ENCODE peak calls at places on chromosomes 11 and 22, in five cellular contexts. One of them, this sample, is unnamed.
A peak's percentile ranks its signal among the peaks of the same experiment; 100 is the strongest.

GRCh38 chr22:46830001-46830715 is 67.7 kb downstream of the TBC1D22A start:
- DNase-seq in IMR-90: peak; percentile 52
- DNase-seq in heart left ventricle: peak; percentile 54
- DNase-seq in testis: peak; percentile 38
- DNase-seq in adrenal gland: peak; percentile 74
- DNase-seq in this sample: peak; percentile 62

GRCh38 chr11:128326791-128327190 is 260.6 kb downstream of the ETS1 start:
- DNase-seq in testis: no peak
- DNase-seq in IMR-90: no peak
- DNase-seq in heart left ventricle: no peak
- DNase-seq in adrenal gland: no peak
- DNase-seq in this sample: no peak

GRCh38 chr11:44065161-44065571 is 904 bp upstream of the ACCS start:
- DNase-seq in adrenal gland: no peak
- DNase-seq in heart left ventricle: no peak
- DNase-seq in IMR-90: no peak
- DNase-seq in testis: no peak
- DNase-seq in this sample: no peak

GRCh38 chr11:102012946-102013345 is 34.3 kb upstream of the CFAP300 start:
- DNase-seq in heart left ventricle: no peak
- DNase-seq in IMR-90: no peak
- DNase-seq in testis: no peak
- DNase-seq in adrenal gland: no peak
- DNase-seq in this sample: no peak

GRCh38 chr22:27372969-27373670 is 428.4 kb downstream of the MN1 start:
- DNase-seq in heart left ventricle: no peak
- DNase-seq in testis: no peak
- DNase-seq in adrenal gland: no peak
- DNase-seq in IMR-90: no peak
- DNase-seq in this sample: no peak

GRCh38 chr11:25119416-25119815 is 622.6 kb downstream of the LUZP2 start:
- DNase-seq in IMR-90: no peak
- DNase-seq in heart left ventricle: no peak
- DNase-seq in adrenal gland: no peak
- DNase-seq in testis: no peak
- DNase-seq in this sample: no peak

GRCh38 chr11:20536784-20537183 is 62.6 kb upstream of the SLC6A5 start:
- DNase-seq in testis: no peak
- DNase-seq in adrenal gland: no peak
- DNase-seq in heart left ventricle: no peak
- DNase-seq in IMR-90: no peak
- DNase-seq in this sample: no peak

GRCh38 chr22:29154364-29155048 is 51.2 kb upstream of the EMID1 start:
- DNase-seq in heart left ventricle: peak; percentile 76
- DNase-seq in IMR-90: peak; percentile 51
- DNase-seq in testis: peak; percentile 84
- DNase-seq in adrenal gland: peak; percentile 82
- DNase-seq in this sample: peak; percentile 64

GRCh38 chr22:48096846-48097665 is 1334.6 kb downstream of the TBC1D22A start:
- DNase-seq in heart left ventricle: no peak
- DNase-seq in IMR-90: no peak
- DNase-seq in testis: no peak
- DNase-seq in adrenal gland: no peak
- DNase-seq in this sample: no peak

GRCh38 chr11:609355-609811 is 6.4 kb downstream of the IRF7 start:
- DNase-seq in adrenal gland: no peak
- DNase-seq in heart left ventricle: no peak
- DNase-seq in IMR-90: no peak
- DNase-seq in testis: no peak
- DNase-seq in this sample: no peak

GRCh38 chr11:26865703-26866102 is 128.2 kb upstream of the FIBIN start:
- DNase-seq in heart left ventricle: no peak
- DNase-seq in testis: no peak
- DNase-seq in adrenal gland: no peak
- DNase-seq in IMR-90: no peak
- DNase-seq in this sample: no peak

GRCh38 chr22:37167176-37167980 is 17.7 kb upstream of the IL2RB start:
- DNase-seq in IMR-90: no peak
- DNase-seq in testis: no peak
- DNase-seq in heart left ventricle: no peak
- DNase-seq in adrenal gland: peak; percentile 16
- DNase-seq in this sample: no peak

GRCh38 chr11:15969281-15969680 is 387.1 kb downstream of the SOX6 start:
- DNase-seq in testis: peak; percentile 78
- DNase-seq in heart left ventricle: peak; percentile 64
- DNase-seq in adrenal gland: peak; percentile 77
- DNase-seq in IMR-90: peak; percentile 93
- DNase-seq in this sample: peak; percentile 81

GRCh38 chr22:36192601-36193000 is 9.0 kb downstream of the APOL4 start:
- DNase-seq in testis: no peak
- DNase-seq in heart left ventricle: no peak
- DNase-seq in adrenal gland: no peak
- DNase-seq in IMR-90: no peak
- DNase-seq in this sample: no peak

DNA sequence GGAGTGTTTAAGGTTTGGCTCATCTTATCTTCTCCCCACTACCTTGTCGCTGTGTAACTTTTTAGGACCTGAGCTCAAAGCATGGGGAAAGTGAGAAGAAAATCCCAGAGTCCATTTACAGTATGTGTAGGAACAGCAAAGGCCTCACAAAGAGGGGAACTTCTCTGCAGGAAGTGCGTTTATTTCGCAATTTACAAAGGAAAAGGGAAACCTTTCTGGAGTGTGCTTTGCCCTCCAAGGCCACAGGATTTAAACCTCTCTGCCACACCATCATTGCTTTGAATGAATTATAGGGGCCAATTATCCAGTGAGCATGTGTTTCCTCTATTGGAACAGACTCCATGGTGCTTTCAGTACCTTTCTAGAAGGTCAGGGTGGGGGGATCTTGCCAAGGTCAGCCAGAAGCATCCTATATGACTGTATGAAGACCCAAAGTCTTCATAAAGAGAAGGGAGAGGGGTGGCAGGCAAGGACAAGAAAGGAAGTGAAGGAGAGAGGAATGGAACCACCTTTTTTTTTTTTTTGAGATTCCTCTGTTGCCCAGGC is 68.1 kb upstream of the LMO2 start:
- DNase-seq in heart left ventricle: no peak
- DNase-seq in testis: no peak
- DNase-seq in adrenal gland: no peak
- DNase-seq in IMR-90: no peak
- DNase-seq in this sample: no peak
- H3K27ac ChIP-seq in heart left ventricle: no peak overlapping the region
- H3K27ac ChIP-seq in testis: no peak overlapping the region
- H3K27ac ChIP-seq in adrenal gland: no peak overlapping the region
- H3K27ac ChIP-seq in IMR-90: no peak overlapping the region
- H3K27ac ChIP-seq in this sample: no peak overlapping the region

GRCh38 chr11:67369275-67369674 is 4.1 kb downstream of the CLCF1 start:
- DNase-seq in heart left ventricle: no peak
- DNase-seq in IMR-90: no peak
- DNase-seq in adrenal gland: no peak
- DNase-seq in testis: no peak
- DNase-seq in this sample: no peak
- H3K4me3 ChIP-seq in heart left ventricle: no peak overlapping the region
- H3K4me3 ChIP-seq in IMR-90: no peak overlapping the region
- H3K4me3 ChIP-seq in adrenal gland: no peak overlapping the region
- H3K4me3 ChIP-seq in testis: no peak overlapping the region
- H3K4me3 ChIP-seq in this sample: no peak overlapping the region

GRCh38 chr22:24169439-24170058 is 11.7 kb upstream of the SUSD2 start:
- DNase-seq in IMR-90: no peak
- DNase-seq in testis: no peak
- DNase-seq in adrenal gland: no peak
- DNase-seq in heart left ventricle: no peak
- DNase-seq in this sample: no peak
- H3K4me1 ChIP-seq in IMR-90: peaks cover 7% of the 10 kb centered on the region
- H3K4me1 ChIP-seq in testis: peaks cover 3% of the 10 kb centered on the region
- H3K4me1 ChIP-seq in adrenal gland: no peaks in the 10 kb centered on the region
- H3K4me1 ChIP-seq in heart left ventricle: peaks cover 11% of the 10 kb centered on the region
- H3K4me1 ChIP-seq in this sample: peaks cover 29% of the 10 kb centered on the region

GRCh38 chr11:100753144-100753543 is 66.1 kb downstream of the ARHGAP42 start:
- DNase-seq in heart left ventricle: no peak
- DNase-seq in IMR-90: no peak
- DNase-seq in adrenal gland: no peak
- DNase-seq in testis: no peak
- DNase-seq in this sample: no peak

GRCh38 chr11:100757636-100758035 is 70.5 kb downstream of the ARHGAP42 start:
- DNase-seq in heart left ventricle: no peak
- DNase-seq in adrenal gland: no peak
- DNase-seq in testis: no peak
- DNase-seq in IMR-90: no peak
- DNase-seq in this sample: no peak

GRCh38 chr11:100752371-100753073 is 65.4 kb downstream of the ARHGAP42 start:
- DNase-seq in IMR-90: no peak
- DNase-seq in testis: no peak
- DNase-seq in heart left ventricle: no peak
- DNase-seq in adrenal gland: no peak
- DNase-seq in this sample: no peak

GRCh38 chr11:100756556-100756955 is 69.5 kb downstream of the ARHGAP42 start:
- DNase-seq in heart left ventricle: no peak
- DNase-seq in testis: no peak
- DNase-seq in adrenal gland: no peak
- DNase-seq in IMR-90: no peak
- DNase-seq in this sample: no peak

DNA sequence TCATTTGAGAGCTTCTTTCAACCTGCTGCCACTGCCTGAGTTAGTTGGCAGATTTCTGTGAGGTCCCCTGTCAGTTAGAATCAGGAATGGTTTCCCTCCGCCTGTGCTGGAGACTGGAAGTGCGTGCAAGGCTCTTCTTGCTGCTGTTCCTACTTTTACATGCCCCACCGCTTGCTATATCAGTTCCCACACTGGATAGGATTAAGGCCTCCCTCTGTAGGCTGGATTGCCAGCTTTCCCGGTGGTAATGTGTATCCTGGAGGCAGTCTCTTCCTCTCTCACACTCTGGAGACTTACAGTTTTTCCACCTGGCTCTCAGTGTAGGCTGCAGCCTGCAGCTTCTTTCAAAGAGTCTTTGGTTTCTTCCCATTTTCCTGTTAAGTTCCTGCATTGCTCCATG is 66.5 kb downstream of the ARHGAP42 start:
- DNase-seq in testis: no peak
- DNase-seq in adrenal gland: no peak
- DNase-seq in IMR-90: no peak
- DNase-seq in heart left ventricle: no peak
- DNase-seq in this sample: no peak
- H3K27ac ChIP-seq in testis: no peak overlapping the region
- H3K27ac ChIP-seq in adrenal gland: no peak overlapping the region
- H3K27ac ChIP-seq in IMR-90: no peak overlapping the region
- H3K27ac ChIP-seq in heart left ventricle: no peak overlapping the region
- H3K27ac ChIP-seq in this sample: no peak overlapping the region

DNA sequence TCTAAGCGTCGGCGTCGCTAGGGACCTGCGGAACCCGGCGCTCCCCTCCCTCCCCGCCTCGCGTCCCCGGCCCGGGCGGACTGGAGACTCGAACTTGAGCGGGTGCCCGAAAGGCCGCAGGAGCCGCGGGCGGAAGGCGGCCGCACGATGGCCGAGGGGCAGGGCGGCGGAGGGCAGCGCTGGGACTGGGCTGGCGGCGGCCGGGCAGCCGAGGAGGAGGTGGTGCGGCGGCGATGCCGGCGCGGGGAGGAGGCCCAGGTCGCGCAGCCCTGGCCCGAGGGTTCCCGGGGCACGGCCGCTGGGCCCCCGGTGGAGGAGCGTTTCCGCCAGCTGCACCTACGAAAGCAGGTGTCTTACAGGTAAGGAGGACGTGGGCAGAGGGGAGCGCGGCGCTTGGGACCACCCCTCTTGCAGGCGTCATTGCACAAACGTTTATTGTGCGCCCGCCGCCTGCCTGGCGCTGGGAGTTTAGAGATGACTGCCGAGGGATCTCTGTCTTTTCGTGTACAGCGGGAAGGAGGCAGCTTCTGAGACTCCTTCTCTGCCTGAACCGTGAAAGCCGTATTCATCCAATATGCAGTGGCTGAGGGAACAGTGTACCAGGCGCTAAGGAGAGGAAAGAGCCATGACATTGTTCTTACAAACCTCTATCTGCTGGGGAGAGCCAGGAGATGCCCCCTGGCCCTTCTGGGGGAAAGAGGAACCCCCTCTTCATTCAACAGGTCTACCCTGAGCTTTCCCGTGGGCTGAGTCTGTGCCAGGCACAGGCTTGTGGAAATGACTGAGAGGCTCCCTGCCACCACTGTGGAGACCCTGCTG is 13.9 kb upstream of the DGKZ start:
- DNase-seq in heart left ventricle: no peak
- DNase-seq in testis: no peak
- DNase-seq in IMR-90: no peak
- DNase-seq in adrenal gland: no peak
- DNase-seq in this sample: no peak
- H3K4me3 ChIP-seq in heart left ventricle: peak overlapping the region; percentile 42
- H3K4me3 ChIP-seq in testis: peak overlapping the region; percentile 29
- H3K4me3 ChIP-seq in IMR-90: peak overlapping the region; percentile 19
- H3K4me3 ChIP-seq in adrenal gland: peak overlapping the region; percentile 17
- H3K4me3 ChIP-seq in this sample: peak overlapping the region; percentile 59

DNA sequence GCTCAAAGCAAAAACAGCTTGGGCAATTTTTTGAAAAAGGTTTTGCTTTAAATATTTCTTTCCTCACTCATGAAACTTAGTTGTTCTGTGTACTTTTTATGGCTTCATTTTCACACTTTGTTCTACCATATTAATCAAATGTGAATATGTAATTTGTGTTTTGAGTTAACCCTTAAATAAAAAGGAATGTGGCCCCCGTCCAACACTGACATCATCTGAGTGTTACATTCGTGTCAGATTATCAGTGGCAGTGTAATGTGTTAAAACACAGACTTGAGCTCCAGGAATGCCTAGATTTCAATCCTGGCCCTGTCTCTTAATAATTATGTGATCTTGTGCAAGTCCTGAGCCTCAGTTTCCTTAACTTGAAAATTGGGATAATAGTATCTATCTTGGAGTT is 5.6 kb downstream of the RTN3 start:
- DNase-seq in IMR-90: no peak
- DNase-seq in heart left ventricle: no peak
- DNase-seq in adrenal gland: no peak
- DNase-seq in testis: no peak
- DNase-seq in this sample: no peak
- H3K4me1 ChIP-seq in IMR-90: peaks cover 6% of the 10 kb centered on the region
- H3K4me1 ChIP-seq in heart left ventricle: peaks cover 32% of the 10 kb centered on the region
- H3K4me1 ChIP-seq in adrenal gland: peaks cover 53% of the 10 kb centered on the region
- H3K4me1 ChIP-seq in testis: peaks cover 5% of the 10 kb centered on the region
- H3K4me1 ChIP-seq in this sample: peaks cover 19% of the 10 kb centered on the region